ENCODE peak calls at places on chromosomes 16 and 17, in nine cellular contexts. One of them, this sample, is unnamed.

GRCh38 chr17:1068356-1068755 is 71.4 kb downstream of the TIMM22 start:
- DNase-seq in AG04449: no peak
- DNase-seq in tibial artery: no peak
- DNase-seq in tibial nerve: no peak
- DNase-seq in cardiac muscle cell: no peak
- DNase-seq in pancreas: no peak
- DNase-seq in brain microvascular endothelial cell: no peak
- DNase-seq in fibroblast of mammary gland: no peak
- DNase-seq in esophagus muscularis mucosa: no peak
- DNase-seq in this sample: peak

GRCh38 chr16:88533381-88533831 is 36.8 kb upstream of the ZC3H18 start:
- DNase-seq in tibial artery: no peak
- DNase-seq in esophagus muscularis mucosa: no peak
- DNase-seq in brain microvascular endothelial cell: peak
- DNase-seq in tibial nerve: no peak
- DNase-seq in pancreas: peak
- DNase-seq in cardiac muscle cell: no peak
- DNase-seq in fibroblast of mammary gland: peak
- DNase-seq in AG04449: no peak
- DNase-seq in this sample: peak

GRCh38 chr17:38743556-38744171 is 4.5 kb downstream of the PCGF2 start:
- DNase-seq in brain microvascular endothelial cell: no peak
- DNase-seq in cardiac muscle cell: no peak
- DNase-seq in AG04449: no peak
- DNase-seq in fibroblast of mammary gland: no peak
- DNase-seq in tibial nerve: no peak
- DNase-seq in tibial artery: no peak
- DNase-seq in pancreas: peak
- DNase-seq in esophagus muscularis mucosa: no peak
- DNase-seq in this sample: no peak

GRCh38 chr17:70365098-70365583 is 195.8 kb downstream of the KCNJ2 start:
- DNase-seq in AG04449: peak
- DNase-seq in tibial artery: no peak
- DNase-seq in tibial nerve: no peak
- DNase-seq in fibroblast of mammary gland: peak
- DNase-seq in esophagus muscularis mucosa: no peak
- DNase-seq in pancreas: no peak
- DNase-seq in brain microvascular endothelial cell: peak
- DNase-seq in cardiac muscle cell: no peak
- DNase-seq in this sample: no peak

GRCh38 chr17:71632328-71632727 is 488.5 kb upstream of the SOX9 start:
- DNase-seq in fibroblast of mammary gland: peak
- DNase-seq in AG04449: no peak
- DNase-seq in tibial nerve: no peak
- DNase-seq in esophagus muscularis mucosa: no peak
- DNase-seq in tibial artery: no peak
- DNase-seq in brain microvascular endothelial cell: no peak
- DNase-seq in cardiac muscle cell: no peak
- DNase-seq in pancreas: no peak
- DNase-seq in this sample: no peak

GRCh38 chr17:35534694-35535093 is 2.8 kb downstream of the SLFN12L start:
- DNase-seq in pancreas: no peak
- DNase-seq in esophagus muscularis mucosa: no peak
- DNase-seq in cardiac muscle cell: no peak
- DNase-seq in fibroblast of mammary gland: no peak
- DNase-seq in tibial artery: no peak
- DNase-seq in tibial nerve: no peak
- DNase-seq in brain microvascular endothelial cell: no peak
- DNase-seq in AG04449: no peak
- DNase-seq in this sample: no peak

GRCh38 chr17:41917957-41918391 is 777 bp downstream of the ACLY start:
- DNase-seq in tibial nerve: peak
- DNase-seq in cardiac muscle cell: peak
- DNase-seq in AG04449: no peak
- DNase-seq in pancreas: peak
- DNase-seq in esophagus muscularis mucosa: no peak
- DNase-seq in fibroblast of mammary gland: peak
- DNase-seq in tibial artery: peak
- DNase-seq in brain microvascular endothelial cell: peak
- DNase-seq in this sample: peak

GRCh38 chr16:9013508-9013864 is 49.8 kb upstream of the USP7 start:
- DNase-seq in esophagus muscularis mucosa: no peak
- DNase-seq in cardiac muscle cell: no peak
- DNase-seq in fibroblast of mammary gland: peak
- DNase-seq in tibial artery: no peak
- DNase-seq in tibial nerve: no peak
- DNase-seq in brain microvascular endothelial cell: no peak
- DNase-seq in AG04449: no peak
- DNase-seq in pancreas: no peak
- DNase-seq in this sample: no peak

GRCh38 chr16:65125871-65126270 is 4.0 kb upstream of the CDH11 start:
- DNase-seq in brain microvascular endothelial cell: no peak
- DNase-seq in cardiac muscle cell: no peak
- DNase-seq in fibroblast of mammary gland: peak
- DNase-seq in tibial artery: no peak
- DNase-seq in pancreas: no peak
- DNase-seq in tibial nerve: no peak
- DNase-seq in esophagus muscularis mucosa: peak
- DNase-seq in AG04449: no peak
- DNase-seq in this sample: no peak

GRCh38 chr17:43219746-43220380 is 8.2 kb downstream of the TMEM106A start:
- DNase-seq in fibroblast of mammary gland: no peak
- DNase-seq in brain microvascular endothelial cell: no peak
- DNase-seq in pancreas: peak
- DNase-seq in AG04449: no peak
- DNase-seq in esophagus muscularis mucosa: no peak
- DNase-seq in tibial artery: no peak
- DNase-seq in tibial nerve: no peak
- DNase-seq in cardiac muscle cell: no peak
- DNase-seq in this sample: no peak

GRCh38 chr17:80970044-80970761 is 21.4 kb upstream of the CHMP6 start:
- DNase-seq in fibroblast of mammary gland: no peak
- DNase-seq in cardiac muscle cell: no peak
- DNase-seq in esophagus muscularis mucosa: no peak
- DNase-seq in brain microvascular endothelial cell: no peak
- DNase-seq in pancreas: no peak
- DNase-seq in AG04449: no peak
- DNase-seq in tibial nerve: no peak
- DNase-seq in tibial artery: no peak
- DNase-seq in this sample: peak

GRCh38 chr17:78774956-78775571 is 7.0 kb downstream of the CYTH1 start:
- DNase-seq in AG04449: no peak
- DNase-seq in pancreas: no peak
- DNase-seq in brain microvascular endothelial cell: no peak
- DNase-seq in cardiac muscle cell: no peak
- DNase-seq in esophagus muscularis mucosa: no peak
- DNase-seq in tibial artery: no peak
- DNase-seq in fibroblast of mammary gland: no peak
- DNase-seq in tibial nerve: no peak
- DNase-seq in this sample: no peak

GRCh38 chr17:76497979-76498885 is 3.0 kb downstream of the RHBDF2 start:
- DNase-seq in fibroblast of mammary gland: peak
- DNase-seq in cardiac muscle cell: peak
- DNase-seq in pancreas: peak
- DNase-seq in tibial artery: peak
- DNase-seq in esophagus muscularis mucosa: no peak
- DNase-seq in brain microvascular endothelial cell: peak
- DNase-seq in tibial nerve: peak
- DNase-seq in AG04449: no peak
- DNase-seq in this sample: peak

GRCh38 chr17:76498886-76499667 is 2.1 kb downstream of the RHBDF2 start:
- DNase-seq in tibial nerve: no peak
- DNase-seq in tibial artery: no peak
- DNase-seq in AG04449: no peak
- DNase-seq in brain microvascular endothelial cell: no peak
- DNase-seq in esophagus muscularis mucosa: no peak
- DNase-seq in cardiac muscle cell: no peak
- DNase-seq in fibroblast of mammary gland: no peak
- DNase-seq in pancreas: peak
- DNase-seq in this sample: no peak

GRCh38 chr17:76496464-76496863 is 4.8 kb downstream of the RHBDF2 start:
- DNase-seq in cardiac muscle cell: no peak
- DNase-seq in pancreas: no peak
- DNase-seq in tibial artery: no peak
- DNase-seq in esophagus muscularis mucosa: no peak
- DNase-seq in AG04449: no peak
- DNase-seq in fibroblast of mammary gland: no peak
- DNase-seq in brain microvascular endothelial cell: no peak
- DNase-seq in tibial nerve: no peak
- DNase-seq in this sample: no peak

GRCh38 chr17:76495663-76496400 is 5.4 kb downstream of the RHBDF2 start:
- DNase-seq in pancreas: no peak
- DNase-seq in tibial nerve: no peak
- DNase-seq in esophagus muscularis mucosa: no peak
- DNase-seq in cardiac muscle cell: no peak
- DNase-seq in AG04449: no peak
- DNase-seq in tibial artery: no peak
- DNase-seq in brain microvascular endothelial cell: no peak
- DNase-seq in fibroblast of mammary gland: no peak
- DNase-seq in this sample: no peak

DNA sequence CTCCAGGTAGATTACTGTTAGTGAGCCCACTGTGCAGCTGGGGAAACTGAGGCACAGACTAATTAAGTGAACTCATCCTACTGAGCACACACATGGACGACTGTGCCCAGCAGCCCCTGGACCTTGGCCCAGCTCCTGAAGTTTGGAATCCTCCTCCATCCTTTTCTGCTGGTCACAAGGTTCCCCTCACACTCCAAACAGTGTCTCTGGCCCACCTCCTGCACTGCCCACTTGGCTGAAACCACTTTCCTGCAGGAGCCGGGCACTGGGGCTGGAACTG is 3.6 kb downstream of the RHBDF2 start:
- DNase-seq in brain microvascular endothelial cell: no peak
- DNase-seq in fibroblast of mammary gland: no peak
- DNase-seq in cardiac muscle cell: no peak
- DNase-seq in tibial artery: no peak
- DNase-seq in AG04449: no peak
- DNase-seq in pancreas: no peak
- DNase-seq in esophagus muscularis mucosa: no peak
- DNase-seq in tibial nerve: no peak
- DNase-seq in this sample: no peak
- H3K4me3 ChIP-seq in brain microvascular endothelial cell: peak
- H3K4me3 ChIP-seq in fibroblast of mammary gland: no peak
- H3K4me3 ChIP-seq in cardiac muscle cell: no peak
- H3K4me3 ChIP-seq in tibial artery: peak
- H3K4me3 ChIP-seq in AG04449: no peak
- H3K4me3 ChIP-seq in pancreas: no peak
- H3K4me3 ChIP-seq in esophagus muscularis mucosa: peak
- H3K4me3 ChIP-seq in tibial nerve: no peak
- H3K4me3 ChIP-seq in this sample: peak

GRCh38 chr17:48011405-48012150 is 26.0 kb downstream of the COPZ2 start:
- DNase-seq in tibial nerve: no peak
- DNase-seq in AG04449: no peak
- DNase-seq in pancreas: no peak
- DNase-seq in brain microvascular endothelial cell: peak
- DNase-seq in cardiac muscle cell: peak
- DNase-seq in esophagus muscularis mucosa: no peak
- DNase-seq in tibial artery: no peak
- DNase-seq in fibroblast of mammary gland: peak
- DNase-seq in this sample: no peak
- H3K4me3 ChIP-seq in tibial nerve: no peak
- H3K4me3 ChIP-seq in AG04449: peak
- H3K4me3 ChIP-seq in pancreas: no peak
- H3K4me3 ChIP-seq in brain microvascular endothelial cell: peak
- H3K4me3 ChIP-seq in cardiac muscle cell: peak
- H3K4me3 ChIP-seq in esophagus muscularis mucosa: peak
- H3K4me3 ChIP-seq in tibial artery: peak
- H3K4me3 ChIP-seq in fibroblast of mammary gland: peak
- H3K4me3 ChIP-seq in this sample: peak

GRCh38 chr16:84777435-84777834 is 42.4 kb upstream of the CRISPLD2 start:
- DNase-seq in pancreas: no peak
- DNase-seq in tibial artery: no peak
- DNase-seq in cardiac muscle cell: no peak
- DNase-seq in AG04449: no peak
- DNase-seq in esophagus muscularis mucosa: no peak
- DNase-seq in tibial nerve: no peak
- DNase-seq in fibroblast of mammary gland: no peak
- DNase-seq in brain microvascular endothelial cell: no peak
- DNase-seq in this sample: no peak

GRCh38 chr16:84778720-84779119 is 41.1 kb upstream of the CRISPLD2 start:
- DNase-seq in tibial nerve: no peak
- DNase-seq in pancreas: no peak
- DNase-seq in brain microvascular endothelial cell: no peak
- DNase-seq in AG04449: no peak
- DNase-seq in cardiac muscle cell: no peak
- DNase-seq in tibial artery: no peak
- DNase-seq in fibroblast of mammary gland: no peak
- DNase-seq in esophagus muscularis mucosa: no peak
- DNase-seq in this sample: no peak

GRCh38 chr16:84773312-84773711 is 46.5 kb upstream of the CRISPLD2 start:
- DNase-seq in esophagus muscularis mucosa: no peak
- DNase-seq in tibial nerve: no peak
- DNase-seq in tibial artery: no peak
- DNase-seq in cardiac muscle cell: no peak
- DNase-seq in brain microvascular endothelial cell: no peak
- DNase-seq in AG04449: no peak
- DNase-seq in pancreas: no peak
- DNase-seq in fibroblast of mammary gland: no peak
- DNase-seq in this sample: no peak

GRCh38 chr16:84774810-84775209 is 45.0 kb upstream of the CRISPLD2 start:
- DNase-seq in tibial artery: peak
- DNase-seq in pancreas: no peak
- DNase-seq in AG04449: peak
- DNase-seq in fibroblast of mammary gland: peak
- DNase-seq in brain microvascular endothelial cell: peak
- DNase-seq in cardiac muscle cell: no peak
- DNase-seq in esophagus muscularis mucosa: no peak
- DNase-seq in tibial nerve: peak
- DNase-seq in this sample: no peak

GRCh38 chr16:84775262-84775810 is 44.4 kb upstream of the CRISPLD2 start:
- DNase-seq in AG04449: no peak
- DNase-seq in brain microvascular endothelial cell: no peak
- DNase-seq in tibial artery: no peak
- DNase-seq in tibial nerve: no peak
- DNase-seq in fibroblast of mammary gland: no peak
- DNase-seq in pancreas: no peak
- DNase-seq in cardiac muscle cell: no peak
- DNase-seq in esophagus muscularis mucosa: no peak
- DNase-seq in this sample: no peak
- H3K4me3 ChIP-seq in AG04449: no peak
- H3K4me3 ChIP-seq in brain microvascular endothelial cell: no peak
- H3K4me3 ChIP-seq in tibial artery: no peak
- H3K4me3 ChIP-seq in tibial nerve: no peak
- H3K4me3 ChIP-seq in fibroblast of mammary gland: no peak
- H3K4me3 ChIP-seq in pancreas: no peak
- H3K4me3 ChIP-seq in cardiac muscle cell: no peak
- H3K4me3 ChIP-seq in esophagus muscularis mucosa: peak
- H3K4me3 ChIP-seq in this sample: peak

DNA sequence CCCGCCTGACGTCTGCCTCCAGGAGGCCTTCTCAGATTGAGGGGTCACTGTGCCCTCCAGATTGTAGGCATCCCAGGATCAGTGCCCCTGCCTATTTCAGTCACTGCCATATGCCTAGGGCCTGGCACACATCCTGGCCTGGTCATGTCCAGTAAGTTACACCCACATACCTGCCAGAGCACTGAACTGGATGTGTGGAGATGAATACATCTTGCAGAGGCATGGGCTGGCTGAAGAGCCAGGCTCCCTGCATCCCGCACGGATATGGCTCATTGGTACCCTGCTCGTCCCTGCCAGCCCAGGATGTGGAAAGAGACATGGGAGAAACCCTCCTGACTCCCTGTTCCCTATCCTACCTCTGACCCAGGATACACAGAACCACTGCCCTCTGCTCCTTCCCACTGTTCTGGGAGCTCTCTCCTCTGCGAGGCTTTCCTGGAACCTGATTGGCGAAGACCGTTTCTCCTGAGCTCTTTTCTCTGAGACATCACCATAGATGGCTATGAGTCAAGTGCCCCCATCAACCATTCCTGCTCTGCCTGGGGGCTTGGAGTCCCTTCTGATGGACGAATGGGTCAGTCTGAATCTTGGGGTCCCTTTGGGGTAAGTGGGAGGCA is 40.0 kb upstream of the TAC4 start:
- DNase-seq in pancreas: peak
- DNase-seq in cardiac muscle cell: no peak
- DNase-seq in tibial artery: no peak
- DNase-seq in brain microvascular endothelial cell: no peak
- DNase-seq in esophagus muscularis mucosa: no peak
- DNase-seq in AG04449: no peak
- DNase-seq in tibial nerve: no peak
- DNase-seq in fibroblast of mammary gland: no peak
- DNase-seq in this sample: no peak
- H3K4me3 ChIP-seq in pancreas: no peak
- H3K4me3 ChIP-seq in cardiac muscle cell: no peak
- H3K4me3 ChIP-seq in tibial artery: no peak
- H3K4me3 ChIP-seq in brain microvascular endothelial cell: no peak
- H3K4me3 ChIP-seq in esophagus muscularis mucosa: no peak
- H3K4me3 ChIP-seq in AG04449: no peak
- H3K4me3 ChIP-seq in tibial nerve: no peak
- H3K4me3 ChIP-seq in fibroblast of mammary gland: no peak
- H3K4me3 ChIP-seq in this sample: no peak